ENCODE peak calls at places on chromosomes 3 and 15, in nine cellular contexts. V, Q, F, G, D, J, P, S and O are unnamed samples.

GRCh38 chr15:89278307-89278706 is 34.5 kb downstream of the FANCI start:
- DNase-seq in V (peak), Q (peak), F (no peak), G (no peak), D (no peak), J (no peak), P (no peak), S (no peak), O (peak)

GRCh38 chr3:186772886-186773417 is 10.4 kb upstream of the EIF4A2 start:
- DNase-seq in V (no peak), Q (no peak), F (no peak), G (no peak), D (peak), J (no peak), P (peak), S (peak), O (peak)

GRCh38 chr15:31523655-31524049 is 197.0 kb downstream of the KLF13 start:
- DNase-seq in V (no peak), Q (no peak), F (no peak), G (no peak), D (no peak), J (no peak), P (no peak), S (no peak), O (no peak)

GRCh38 chr3:5568451-5568850 is 380.9 kb downstream of the EDEM1 start:
- DNase-seq in V (no peak), Q (no peak), F (no peak), G (peak), D (no peak), J (peak), P (no peak), S (no peak), O (no peak)

GRCh38 chr3:10004506-10004905 is 17.9 kb upstream of the EMC3 start:
- DNase-seq in V (no peak), Q (no peak), F (no peak), G (no peak), D (no peak), J (no peak), P (no peak), S (no peak), O (no peak)

GRCh38 chr3:177899275-177900067 is 636.8 kb upstream of the KCNMB2 start:
- DNase-seq in V (no peak), Q (no peak), F (no peak), G (no peak), D (no peak), J (no peak), P (no peak), S (no peak), O (no peak)

GRCh38 chr3:123834631-123835030 is 49.5 kb downstream of the MYLK start:
- DNase-seq in V (peak), Q (peak), F (no peak), G (peak), D (peak), J (no peak), P (no peak), S (no peak), O (peak)

GRCh38 chr3:139378587-139378986 is 10.9 kb downstream of the COPB2 start:
- DNase-seq in V (peak), Q (no peak), F (no peak), G (no peak), D (no peak), J (no peak), P (no peak), S (no peak), O (no peak)

GRCh38 chr3:23068016-23068728 is 135.0 kb upstream of the UBE2E2 start:
- DNase-seq in V (no peak), Q (no peak), F (no peak), G (no peak), D (no peak), J (no peak), P (no peak), S (no peak), O (no peak)

GRCh38 chr15:81023483-81024264 is 23.0 kb downstream of the TLNRD1 start:
- DNase-seq in V (peak), Q (peak), F (no peak), G (no peak), D (peak), J (no peak), P (no peak), S (peak), O (peak)

GRCh38 chr3:100891827-100892226 is 101.4 kb downstream of the ABI3BP start:
- DNase-seq in V (peak), Q (no peak), F (no peak), G (no peak), D (no peak), J (no peak), P (no peak), S (no peak), O (no peak)

GRCh38 chr15:66691727-66692126 is 10.3 kb upstream of the SMAD6 start:
- DNase-seq in V (no peak), Q (no peak), F (no peak), G (no peak), D (no peak), J (no peak), P (no peak), S (no peak), O (no peak)

GRCh38 chr3:94416768-94417167 is 353.9 kb downstream of the NSUN3 start:
- DNase-seq in V (peak), Q (peak), F (no peak), G (no peak), D (no peak), J (no peak), P (no peak), S (no peak), O (no peak)

GRCh38 chr3:131988209-131988608 is 46.6 kb downstream of the CPNE4 start:
- DNase-seq in V (no peak), Q (no peak), F (no peak), G (no peak), D (no peak), J (no peak), P (no peak), S (no peak), O (no peak)

GRCh38 chr3:8451696-8452095 is 49.9 kb upstream of the LMCD1 start:
- DNase-seq in V (peak), Q (no peak), F (no peak), G (no peak), D (peak), J (no peak), P (no peak), S (no peak), O (peak)

GRCh38 chr3:10238330-10238995 is 9.8 kb upstream of the TATDN2 start:
- DNase-seq in V (no peak), Q (no peak), F (peak), G (no peak), D (no peak), J (no peak), P (no peak), S (no peak), O (no peak)

GRCh38 chr3:8938021-8938420 is 25.3 kb downstream of the RAD18 start:
- DNase-seq in V (peak), Q (peak), F (peak), G (no peak), D (peak), J (peak), P (no peak), S (no peak), O (peak)

GRCh38 chr15:66145242-66146182 is 108.0 kb downstream of the MEGF11 start:
- DNase-seq in V (no peak), Q (no peak), F (no peak), G (no peak), D (no peak), J (no peak), P (no peak), S (no peak), O (no peak)

GRCh38 chr3:185351371-185351770 is 11.6 kb upstream of the MAP3K13 start:
- DNase-seq in V (peak), Q (no peak), F (no peak), G (no peak), D (no peak), J (no peak), P (no peak), S (no peak), O (peak)

GRCh38 chr3:55501905-55502304 is 14.8 kb upstream of the WNT5A start:
- DNase-seq in V (peak), Q (no peak), F (no peak), G (no peak), D (no peak), J (no peak), P (no peak), S (no peak), O (no peak)

GRCh38 chr3:69724722-69725435 is 14.4 kb upstream of the MITF start:
- DNase-seq in V (no peak), Q (no peak), F (peak), G (no peak), D (no peak), J (peak), P (no peak), S (no peak), O (peak)

GRCh38 chr3:36991147-36991546 is 1.8 kb downstream of the EPM2AIP1 start:
- DNase-seq in V (no peak), Q (no peak), F (no peak), G (no peak), D (no peak), J (no peak), P (no peak), S (no peak), O (no peak)

GRCh38 chr3:48347500-48347899 is 14.0 kb upstream of the SPINK8 start:
- DNase-seq in V (no peak), Q (no peak), F (no peak), G (no peak), D (no peak), J (no peak), P (no peak), S (no peak), O (no peak)

GRCh38 chr3:46913644-46914043 is 36.1 kb downstream of the PTH1R start:
- DNase-seq in V (peak), Q (peak), F (no peak), G (no peak), D (peak), J (peak), P (no peak), S (no peak), O (peak)

GRCh38 chr15:63198752-63199250 is 9.4 kb downstream of the RAB8B start:
- DNase-seq in V (peak), Q (peak), F (no peak), G (no peak), D (no peak), J (no peak), P (no peak), S (no peak), O (peak)

GRCh38 chr15:91857772-91858171 is 4.3 kb downstream of the SLCO3A1 start:
- DNase-seq in V (no peak), Q (no peak), F (no peak), G (no peak), D (no peak), J (no peak), P (no peak), S (no peak), O (no peak)

GRCh38 chr3:111517801-111518200 is 24.2 kb upstream of the CD96 start:
- DNase-seq in V (no peak), Q (no peak), F (no peak), G (no peak), D (no peak), J (no peak), P (no peak), S (no peak), O (no peak)

GRCh38 chr15:33007295-33007855 is 187.1 kb downstream of the FMN1 start:
- DNase-seq in V (peak), Q (peak), F (no peak), G (no peak), D (peak), J (peak), P (no peak), S (no peak), O (peak)

GRCh38 chr3:128845695-128846491 is 33.5 kb upstream of the ACAD9 start:
- DNase-seq in V (peak), Q (peak), F (peak), G (no peak), D (peak), J (peak), P (peak), S (peak), O (peak)

GRCh38 chr3:34364345-34364744 is 565.9 kb downstream of the PDCD6IP start:
- DNase-seq in V (no peak), Q (no peak), F (no peak), G (no peak), D (peak), J (no peak), P (no peak), S (no peak), O (no peak)

GRCh38 chr3:50167069-50167781 is 12.1 kb downstream of the SEMA3F start:
- DNase-seq in V (peak), Q (peak), F (no peak), G (no peak), D (peak), J (no peak), P (no peak), S (no peak), O (no peak)

GRCh38 chr3:30495172-30496124 is 111.0 kb upstream of the TGFBR2 start:
- DNase-seq in V (no peak), Q (no peak), F (no peak), G (no peak), D (no peak), J (no peak), P (no peak), S (no peak), O (peak)

GRCh38 chr3:57757642-57758297 is 1.7 kb downstream of the SLMAP start:
- DNase-seq in V (peak), Q (peak), F (no peak), G (no peak), D (peak), J (peak), P (no peak), S (no peak), O (peak)

GRCh38 chr3:58111513-58112184 is 99.1 kb downstream of the DNASE1L3 start:
- DNase-seq in V (no peak), Q (no peak), F (no peak), G (no peak), D (peak), J (no peak), P (no peak), S (no peak), O (no peak)

GRCh38 chr3:153215971-153216370 is 53.9 kb downstream of the RAP2B start:
- DNase-seq in V (no peak), Q (peak), F (no peak), G (no peak), D (peak), J (no peak), P (no peak), S (no peak), O (peak)

GRCh38 chr3:65829228-65829627 is 209.5 kb downstream of the MAGI1 start:
- DNase-seq in V (no peak), Q (no peak), F (no peak), G (no peak), D (no peak), J (no peak), P (no peak), S (no peak), O (no peak)

GRCh38 chr3:171790574-171790897 is 19.7 kb downstream of the PLD1 start:
- DNase-seq in V (no peak), Q (no peak), F (no peak), G (no peak), D (peak), J (no peak), P (no peak), S (no peak), O (no peak)
- TF ChIP-seq CTCF in V (no peak), Q (no peak), F (no peak), G (no peak), D (no peak), J (no peak), P (no peak), S (no peak), O (no peak)

GRCh38 chr3:13087320-13087985 is 14.2 kb upstream of the IQSEC1 start:
- DNase-seq in V (no peak), Q (no peak), F (peak), G (no peak), D (no peak), J (no peak), P (no peak), S (no peak), O (no peak)
- H3K4me3 ChIP-seq in V (no peak), Q (no peak), F (no peak), G (no peak), D (no peak), J (no peak), P (no peak), S (no peak), O (no peak)

GRCh38 chr15:73714695-73715301 is 30.6 kb downstream of the CD276 start:
- DNase-seq in V (no peak), Q (no peak), F (no peak), G (no peak), D (no peak), J (no peak), P (no peak), S (no peak), O (no peak)
- TF ChIP-seq CTCF in V (no peak), Q (no peak), F (no peak), G (no peak), D (no peak), J (no peak), P (no peak), S (no peak), O (no peak)

GRCh38 chr15:40354408-40355171 is 3.4 kb upstream of the DISP2 start:
- DNase-seq in V (peak), Q (peak), F (peak), G (no peak), D (peak), J (peak), P (no peak), S (peak), O (peak)
- H3K4me3 ChIP-seq in V (no peak), Q (no peak), F (no peak), G (no peak), D (no peak), J (no peak), P (no peak), S (no peak), O (no peak)

DNA sequence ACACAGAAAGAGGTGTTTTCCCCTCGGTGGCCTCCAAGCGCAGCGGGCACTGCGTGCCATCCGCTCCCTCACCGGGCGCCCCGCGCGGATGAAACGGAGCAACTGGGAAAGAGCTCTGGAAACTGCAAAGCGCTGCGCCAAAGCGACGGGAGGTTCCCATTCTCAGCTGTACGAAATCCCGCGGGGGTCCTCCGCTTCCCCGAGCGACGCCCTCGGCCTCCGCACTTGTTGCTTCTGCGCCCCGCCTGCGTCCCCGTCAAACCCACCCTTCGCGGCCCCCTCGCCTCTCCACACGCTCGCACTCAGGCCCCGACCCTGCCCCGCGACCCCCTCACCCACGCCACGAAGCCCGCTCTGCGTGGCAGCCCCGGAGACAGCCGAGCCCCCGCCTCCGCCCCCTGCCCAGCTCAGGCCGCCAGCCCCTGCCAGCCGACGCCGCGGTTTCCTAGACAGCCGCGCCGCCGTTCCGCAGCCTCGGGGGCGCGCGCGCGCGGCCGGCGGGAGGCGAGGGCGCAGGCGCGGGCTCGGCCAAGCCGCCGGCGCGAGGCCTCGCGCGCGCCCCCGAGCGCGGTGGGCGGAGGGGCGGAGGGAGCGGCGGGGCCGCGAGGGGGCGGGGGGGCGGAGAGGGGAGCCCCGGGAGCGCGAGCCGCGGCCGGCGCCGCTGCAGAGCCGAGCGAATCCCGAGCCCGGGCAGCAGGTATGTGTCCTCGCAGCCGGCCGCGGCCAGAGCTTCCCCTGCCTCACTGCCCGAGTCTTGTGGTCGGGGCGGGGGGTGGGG is at the start of gene TMEM266:
- DNase-seq in V (peak), Q (peak), F (peak), G (no peak), D (peak), J (peak), P (no peak), S (peak), O (peak)
- TF ChIP-seq CTCF in V (no peak), Q (peak), F (no peak), G (no peak), D (no peak), J (no peak), P (no peak), S (no peak), O (no peak)

GRCh38 chr3:53944019-53944418 is 52.4 kb upstream of the SELENOK start:
- DNase-seq in V (no peak), Q (no peak), F (no peak), G (no peak), D (no peak), J (no peak), P (no peak), S (no peak), O (no peak)
- H3K4me3 ChIP-seq in V (no peak), Q (no peak), F (no peak), G (no peak), D (no peak), J (no peak), P (no peak), S (no peak), O (no peak)

GRCh38 chr3:112814256-112814655 is 32.4 kb downstream of the CD200R1L start:
- DNase-seq in V (peak), Q (peak), F (no peak), G (peak), D (peak), J (peak), P (no peak), S (no peak), O (peak)
- TF ChIP-seq CTCF in V (peak), Q (peak), F (peak), G (peak), D (no peak), J (peak), P (no peak), S (peak), O (peak)

GRCh38 chr15:73633991-73634495 is 854 bp upstream of the NPTN start:
- DNase-seq in V (peak), Q (peak), F (no peak), G (peak), D (peak), J (no peak), P (no peak), S (no peak), O (peak)
- H3K4me3 ChIP-seq in V (no peak), Q (no peak), F (peak), G (peak), D (peak), J (peak), P (peak), S (peak), O (peak)